ENCODE peak calls at places on chromosomes 11 and 22, in ten cellular contexts. One of them, this sample, is unnamed.

GRCh38 chr11:31509412-31510345 is at the start of the genes ELP4 and IMMP1L:
- DNase-seq in HTR-8/SVneo: peak
- DNase-seq in SHP77: peak
- DNase-seq in activated CD4-positive, CD25-positive, alpha-beta regulatory T cell treated with anti-CD3 and anti-CD28 coated beads, Interleukin-2, amount 50 U/mL, for 16 hours: peak
- DNase-seq in DND-41: peak
- DNase-seq in fibroblast of villous mesenchyme: peak
- DNase-seq in stimulated activated CD8-positive, alpha-beta memory T cell treated with anti-CD3 and anti-CD28 coated beads, Interleukin-15, amount 100 ng/mL, for 4 hours: peak
- DNase-seq in islet precursor cell: peak
- DNase-seq in activated T-helper 1 cell treated with anti-CD3 and anti-CD28 coated beads, Interleukin-12 subunit alpha, Interleukin-12 subunit beta, Interleukin-2, Interleukin-4 antibody, amounts not matched to agents 30 ng/mL and 10 ng/mL and 1 ng/mL, durations not matched to agents 14 hours and 24 hours and 36 hours: peak
- DNase-seq in kidney glomerular epithelial cell: peak
- DNase-seq in this sample: peak

GRCh38 chr11:118310781-118311485 is 6.4 kb downstream of the CD3E start:
- DNase-seq in SHP77: no peak
- DNase-seq in stimulated activated CD8-positive, alpha-beta memory T cell treated with anti-CD3 and anti-CD28 coated beads, Interleukin-15, amount 100 ng/mL, for 4 hours: no peak
- DNase-seq in kidney glomerular epithelial cell: no peak
- DNase-seq in fibroblast of villous mesenchyme: no peak
- DNase-seq in activated CD4-positive, CD25-positive, alpha-beta regulatory T cell treated with anti-CD3 and anti-CD28 coated beads, Interleukin-2, amount 50 U/mL, for 16 hours: no peak
- DNase-seq in islet precursor cell: no peak
- DNase-seq in activated T-helper 1 cell treated with anti-CD3 and anti-CD28 coated beads, Interleukin-12 subunit alpha, Interleukin-12 subunit beta, Interleukin-2, Interleukin-4 antibody, amounts not matched to agents 30 ng/mL and 10 ng/mL and 1 ng/mL, durations not matched to agents 14 hours and 24 hours and 36 hours: no peak
- DNase-seq in HTR-8/SVneo: no peak
- DNase-seq in DND-41: no peak
- DNase-seq in this sample: no peak

GRCh38 chr11:2644844-2645778 is 54.7 kb downstream of the KCNQ1OT1 start:
- DNase-seq in activated CD4-positive, CD25-positive, alpha-beta regulatory T cell treated with anti-CD3 and anti-CD28 coated beads, Interleukin-2, amount 50 U/mL, for 16 hours: no peak
- DNase-seq in HTR-8/SVneo: no peak
- DNase-seq in stimulated activated CD8-positive, alpha-beta memory T cell treated with anti-CD3 and anti-CD28 coated beads, Interleukin-15, amount 100 ng/mL, for 4 hours: no peak
- DNase-seq in kidney glomerular epithelial cell: no peak
- DNase-seq in islet precursor cell: no peak
- DNase-seq in fibroblast of villous mesenchyme: no peak
- DNase-seq in activated T-helper 1 cell treated with anti-CD3 and anti-CD28 coated beads, Interleukin-12 subunit alpha, Interleukin-12 subunit beta, Interleukin-2, Interleukin-4 antibody, amounts not matched to agents 30 ng/mL and 10 ng/mL and 1 ng/mL, durations not matched to agents 14 hours and 24 hours and 36 hours: no peak
- DNase-seq in DND-41: no peak
- DNase-seq in SHP77: no peak
- DNase-seq in this sample: no peak

GRCh38 chr11:15278129-15278528 is 163.4 kb downstream of the INSC start:
- DNase-seq in fibroblast of villous mesenchyme: no peak
- DNase-seq in stimulated activated CD8-positive, alpha-beta memory T cell treated with anti-CD3 and anti-CD28 coated beads, Interleukin-15, amount 100 ng/mL, for 4 hours: no peak
- DNase-seq in HTR-8/SVneo: no peak
- DNase-seq in SHP77: no peak
- DNase-seq in activated CD4-positive, CD25-positive, alpha-beta regulatory T cell treated with anti-CD3 and anti-CD28 coated beads, Interleukin-2, amount 50 U/mL, for 16 hours: no peak
- DNase-seq in kidney glomerular epithelial cell: peak
- DNase-seq in DND-41: no peak
- DNase-seq in islet precursor cell: no peak
- DNase-seq in activated T-helper 1 cell treated with anti-CD3 and anti-CD28 coated beads, Interleukin-12 subunit alpha, Interleukin-12 subunit beta, Interleukin-2, Interleukin-4 antibody, amounts not matched to agents 30 ng/mL and 10 ng/mL and 1 ng/mL, durations not matched to agents 14 hours and 24 hours and 36 hours: no peak
- DNase-seq in this sample: no peak

GRCh38 chr11:78991681-78992080 is 417.0 kb upstream of the NARS2 start:
- DNase-seq in fibroblast of villous mesenchyme: no peak
- DNase-seq in activated CD4-positive, CD25-positive, alpha-beta regulatory T cell treated with anti-CD3 and anti-CD28 coated beads, Interleukin-2, amount 50 U/mL, for 16 hours: no peak
- DNase-seq in DND-41: no peak
- DNase-seq in SHP77: no peak
- DNase-seq in stimulated activated CD8-positive, alpha-beta memory T cell treated with anti-CD3 and anti-CD28 coated beads, Interleukin-15, amount 100 ng/mL, for 4 hours: no peak
- DNase-seq in islet precursor cell: no peak
- DNase-seq in HTR-8/SVneo: no peak
- DNase-seq in activated T-helper 1 cell treated with anti-CD3 and anti-CD28 coated beads, Interleukin-12 subunit alpha, Interleukin-12 subunit beta, Interleukin-2, Interleukin-4 antibody, amounts not matched to agents 30 ng/mL and 10 ng/mL and 1 ng/mL, durations not matched to agents 14 hours and 24 hours and 36 hours: no peak
- DNase-seq in kidney glomerular epithelial cell: no peak
- DNase-seq in this sample: no peak

GRCh38 chr11:2142762-2143202 is 3.6 kb upstream of the IGF2 start:
- DNase-seq in DND-41: no peak
- DNase-seq in fibroblast of villous mesenchyme: peak
- DNase-seq in islet precursor cell: no peak
- DNase-seq in stimulated activated CD8-positive, alpha-beta memory T cell treated with anti-CD3 and anti-CD28 coated beads, Interleukin-15, amount 100 ng/mL, for 4 hours: no peak
- DNase-seq in kidney glomerular epithelial cell: peak
- DNase-seq in HTR-8/SVneo: no peak
- DNase-seq in SHP77: no peak
- DNase-seq in activated T-helper 1 cell treated with anti-CD3 and anti-CD28 coated beads, Interleukin-12 subunit alpha, Interleukin-12 subunit beta, Interleukin-2, Interleukin-4 antibody, amounts not matched to agents 30 ng/mL and 10 ng/mL and 1 ng/mL, durations not matched to agents 14 hours and 24 hours and 36 hours: no peak
- DNase-seq in activated CD4-positive, CD25-positive, alpha-beta regulatory T cell treated with anti-CD3 and anti-CD28 coated beads, Interleukin-2, amount 50 U/mL, for 16 hours: no peak
- DNase-seq in this sample: peak

GRCh38 chr11:105960252-105961245 is 61.5 kb downstream of the MSANTD4 start:
- DNase-seq in stimulated activated CD8-positive, alpha-beta memory T cell treated with anti-CD3 and anti-CD28 coated beads, Interleukin-15, amount 100 ng/mL, for 4 hours: no peak
- DNase-seq in DND-41: no peak
- DNase-seq in fibroblast of villous mesenchyme: peak
- DNase-seq in activated CD4-positive, CD25-positive, alpha-beta regulatory T cell treated with anti-CD3 and anti-CD28 coated beads, Interleukin-2, amount 50 U/mL, for 16 hours: no peak
- DNase-seq in HTR-8/SVneo: no peak
- DNase-seq in SHP77: peak
- DNase-seq in activated T-helper 1 cell treated with anti-CD3 and anti-CD28 coated beads, Interleukin-12 subunit alpha, Interleukin-12 subunit beta, Interleukin-2, Interleukin-4 antibody, amounts not matched to agents 30 ng/mL and 10 ng/mL and 1 ng/mL, durations not matched to agents 14 hours and 24 hours and 36 hours: no peak
- DNase-seq in islet precursor cell: peak
- DNase-seq in kidney glomerular epithelial cell: no peak
- DNase-seq in this sample: no peak

GRCh38 chr11:124644426-124645280 is 22.0 kb downstream of the TBRG1 start:
- DNase-seq in DND-41: peak
- DNase-seq in activated CD4-positive, CD25-positive, alpha-beta regulatory T cell treated with anti-CD3 and anti-CD28 coated beads, Interleukin-2, amount 50 U/mL, for 16 hours: no peak
- DNase-seq in stimulated activated CD8-positive, alpha-beta memory T cell treated with anti-CD3 and anti-CD28 coated beads, Interleukin-15, amount 100 ng/mL, for 4 hours: no peak
- DNase-seq in activated T-helper 1 cell treated with anti-CD3 and anti-CD28 coated beads, Interleukin-12 subunit alpha, Interleukin-12 subunit beta, Interleukin-2, Interleukin-4 antibody, amounts not matched to agents 30 ng/mL and 10 ng/mL and 1 ng/mL, durations not matched to agents 14 hours and 24 hours and 36 hours: no peak
- DNase-seq in islet precursor cell: peak
- DNase-seq in kidney glomerular epithelial cell: peak
- DNase-seq in HTR-8/SVneo: peak
- DNase-seq in SHP77: peak
- DNase-seq in fibroblast of villous mesenchyme: peak
- DNase-seq in this sample: peak

GRCh38 chr11:114827043-114827442 is 148.7 kb downstream of the NXPE2 start:
- DNase-seq in islet precursor cell: no peak
- DNase-seq in fibroblast of villous mesenchyme: no peak
- DNase-seq in activated CD4-positive, CD25-positive, alpha-beta regulatory T cell treated with anti-CD3 and anti-CD28 coated beads, Interleukin-2, amount 50 U/mL, for 16 hours: no peak
- DNase-seq in SHP77: no peak
- DNase-seq in HTR-8/SVneo: no peak
- DNase-seq in activated T-helper 1 cell treated with anti-CD3 and anti-CD28 coated beads, Interleukin-12 subunit alpha, Interleukin-12 subunit beta, Interleukin-2, Interleukin-4 antibody, amounts not matched to agents 30 ng/mL and 10 ng/mL and 1 ng/mL, durations not matched to agents 14 hours and 24 hours and 36 hours: no peak
- DNase-seq in stimulated activated CD8-positive, alpha-beta memory T cell treated with anti-CD3 and anti-CD28 coated beads, Interleukin-15, amount 100 ng/mL, for 4 hours: no peak
- DNase-seq in DND-41: no peak
- DNase-seq in kidney glomerular epithelial cell: no peak
- DNase-seq in this sample: no peak

GRCh38 chr11:10856689-10857603 is 907 bp downstream of the ZBED5 start:
- DNase-seq in fibroblast of villous mesenchyme: peak
- DNase-seq in activated CD4-positive, CD25-positive, alpha-beta regulatory T cell treated with anti-CD3 and anti-CD28 coated beads, Interleukin-2, amount 50 U/mL, for 16 hours: peak
- DNase-seq in stimulated activated CD8-positive, alpha-beta memory T cell treated with anti-CD3 and anti-CD28 coated beads, Interleukin-15, amount 100 ng/mL, for 4 hours: no peak
- DNase-seq in DND-41: no peak
- DNase-seq in kidney glomerular epithelial cell: no peak
- DNase-seq in SHP77: peak
- DNase-seq in HTR-8/SVneo: peak
- DNase-seq in islet precursor cell: peak
- DNase-seq in activated T-helper 1 cell treated with anti-CD3 and anti-CD28 coated beads, Interleukin-12 subunit alpha, Interleukin-12 subunit beta, Interleukin-2, Interleukin-4 antibody, amounts not matched to agents 30 ng/mL and 10 ng/mL and 1 ng/mL, durations not matched to agents 14 hours and 24 hours and 36 hours: peak
- DNase-seq in this sample: peak

GRCh38 chr11:75107187-75107586 is 10.5 kb upstream of the OR2AT4 start:
- DNase-seq in stimulated activated CD8-positive, alpha-beta memory T cell treated with anti-CD3 and anti-CD28 coated beads, Interleukin-15, amount 100 ng/mL, for 4 hours: no peak
- DNase-seq in activated T-helper 1 cell treated with anti-CD3 and anti-CD28 coated beads, Interleukin-12 subunit alpha, Interleukin-12 subunit beta, Interleukin-2, Interleukin-4 antibody, amounts not matched to agents 30 ng/mL and 10 ng/mL and 1 ng/mL, durations not matched to agents 14 hours and 24 hours and 36 hours: no peak
- DNase-seq in activated CD4-positive, CD25-positive, alpha-beta regulatory T cell treated with anti-CD3 and anti-CD28 coated beads, Interleukin-2, amount 50 U/mL, for 16 hours: no peak
- DNase-seq in SHP77: no peak
- DNase-seq in fibroblast of villous mesenchyme: no peak
- DNase-seq in DND-41: no peak
- DNase-seq in HTR-8/SVneo: peak
- DNase-seq in islet precursor cell: peak
- DNase-seq in kidney glomerular epithelial cell: no peak
- DNase-seq in this sample: no peak

GRCh38 chr11:9396310-9396709 is 11.9 kb downstream of the IPO7 start:
- DNase-seq in fibroblast of villous mesenchyme: no peak
- DNase-seq in DND-41: no peak
- DNase-seq in HTR-8/SVneo: no peak
- DNase-seq in activated T-helper 1 cell treated with anti-CD3 and anti-CD28 coated beads, Interleukin-12 subunit alpha, Interleukin-12 subunit beta, Interleukin-2, Interleukin-4 antibody, amounts not matched to agents 30 ng/mL and 10 ng/mL and 1 ng/mL, durations not matched to agents 14 hours and 24 hours and 36 hours: no peak
- DNase-seq in kidney glomerular epithelial cell: no peak
- DNase-seq in activated CD4-positive, CD25-positive, alpha-beta regulatory T cell treated with anti-CD3 and anti-CD28 coated beads, Interleukin-2, amount 50 U/mL, for 16 hours: no peak
- DNase-seq in islet precursor cell: no peak
- DNase-seq in stimulated activated CD8-positive, alpha-beta memory T cell treated with anti-CD3 and anti-CD28 coated beads, Interleukin-15, amount 100 ng/mL, for 4 hours: no peak
- DNase-seq in SHP77: no peak
- DNase-seq in this sample: no peak

GRCh38 chr11:116618461-116618860 is 154.3 kb downstream of the BUD13 start:
- DNase-seq in islet precursor cell: peak
- DNase-seq in HTR-8/SVneo: no peak
- DNase-seq in kidney glomerular epithelial cell: no peak
- DNase-seq in stimulated activated CD8-positive, alpha-beta memory T cell treated with anti-CD3 and anti-CD28 coated beads, Interleukin-15, amount 100 ng/mL, for 4 hours: no peak
- DNase-seq in activated CD4-positive, CD25-positive, alpha-beta regulatory T cell treated with anti-CD3 and anti-CD28 coated beads, Interleukin-2, amount 50 U/mL, for 16 hours: no peak
- DNase-seq in DND-41: no peak
- DNase-seq in SHP77: no peak
- DNase-seq in fibroblast of villous mesenchyme: no peak
- DNase-seq in activated T-helper 1 cell treated with anti-CD3 and anti-CD28 coated beads, Interleukin-12 subunit alpha, Interleukin-12 subunit beta, Interleukin-2, Interleukin-4 antibody, amounts not matched to agents 30 ng/mL and 10 ng/mL and 1 ng/mL, durations not matched to agents 14 hours and 24 hours and 36 hours: no peak
- DNase-seq in this sample: no peak

GRCh38 chr11:73072935-73073481 is 69.1 kb downstream of the FCHSD2 start:
- DNase-seq in activated T-helper 1 cell treated with anti-CD3 and anti-CD28 coated beads, Interleukin-12 subunit alpha, Interleukin-12 subunit beta, Interleukin-2, Interleukin-4 antibody, amounts not matched to agents 30 ng/mL and 10 ng/mL and 1 ng/mL, durations not matched to agents 14 hours and 24 hours and 36 hours: no peak
- DNase-seq in activated CD4-positive, CD25-positive, alpha-beta regulatory T cell treated with anti-CD3 and anti-CD28 coated beads, Interleukin-2, amount 50 U/mL, for 16 hours: no peak
- DNase-seq in HTR-8/SVneo: no peak
- DNase-seq in DND-41: no peak
- DNase-seq in islet precursor cell: no peak
- DNase-seq in kidney glomerular epithelial cell: no peak
- DNase-seq in fibroblast of villous mesenchyme: peak
- DNase-seq in stimulated activated CD8-positive, alpha-beta memory T cell treated with anti-CD3 and anti-CD28 coated beads, Interleukin-15, amount 100 ng/mL, for 4 hours: no peak
- DNase-seq in SHP77: no peak
- DNase-seq in this sample: peak

GRCh38 chr11:132772712-132773545 is 759.4 kb downstream of the OPCML start:
- DNase-seq in HTR-8/SVneo: no peak
- DNase-seq in SHP77: no peak
- DNase-seq in DND-41: peak
- DNase-seq in islet precursor cell: no peak
- DNase-seq in stimulated activated CD8-positive, alpha-beta memory T cell treated with anti-CD3 and anti-CD28 coated beads, Interleukin-15, amount 100 ng/mL, for 4 hours: no peak
- DNase-seq in kidney glomerular epithelial cell: no peak
- DNase-seq in fibroblast of villous mesenchyme: no peak
- DNase-seq in activated T-helper 1 cell treated with anti-CD3 and anti-CD28 coated beads, Interleukin-12 subunit alpha, Interleukin-12 subunit beta, Interleukin-2, Interleukin-4 antibody, amounts not matched to agents 30 ng/mL and 10 ng/mL and 1 ng/mL, durations not matched to agents 14 hours and 24 hours and 36 hours: no peak
- DNase-seq in activated CD4-positive, CD25-positive, alpha-beta regulatory T cell treated with anti-CD3 and anti-CD28 coated beads, Interleukin-2, amount 50 U/mL, for 16 hours: no peak
- DNase-seq in this sample: no peak

GRCh38 chr22:39661842-39662676 is 91.5 kb downstream of the CACNA1I start:
- DNase-seq in islet precursor cell: peak
- DNase-seq in SHP77: no peak
- DNase-seq in HTR-8/SVneo: no peak
- DNase-seq in DND-41: no peak
- DNase-seq in activated CD4-positive, CD25-positive, alpha-beta regulatory T cell treated with anti-CD3 and anti-CD28 coated beads, Interleukin-2, amount 50 U/mL, for 16 hours: peak
- DNase-seq in kidney glomerular epithelial cell: no peak
- DNase-seq in stimulated activated CD8-positive, alpha-beta memory T cell treated with anti-CD3 and anti-CD28 coated beads, Interleukin-15, amount 100 ng/mL, for 4 hours: peak
- DNase-seq in fibroblast of villous mesenchyme: no peak
- DNase-seq in activated T-helper 1 cell treated with anti-CD3 and anti-CD28 coated beads, Interleukin-12 subunit alpha, Interleukin-12 subunit beta, Interleukin-2, Interleukin-4 antibody, amounts not matched to agents 30 ng/mL and 10 ng/mL and 1 ng/mL, durations not matched to agents 14 hours and 24 hours and 36 hours: peak
- DNase-seq in this sample: peak

GRCh38 chr11:12185914-12186313 is 75.5 kb downstream of the MICAL2 start:
- DNase-seq in DND-41: peak
- DNase-seq in stimulated activated CD8-positive, alpha-beta memory T cell treated with anti-CD3 and anti-CD28 coated beads, Interleukin-15, amount 100 ng/mL, for 4 hours: no peak
- DNase-seq in fibroblast of villous mesenchyme: peak
- DNase-seq in HTR-8/SVneo: no peak
- DNase-seq in islet precursor cell: no peak
- DNase-seq in activated T-helper 1 cell treated with anti-CD3 and anti-CD28 coated beads, Interleukin-12 subunit alpha, Interleukin-12 subunit beta, Interleukin-2, Interleukin-4 antibody, amounts not matched to agents 30 ng/mL and 10 ng/mL and 1 ng/mL, durations not matched to agents 14 hours and 24 hours and 36 hours: no peak
- DNase-seq in activated CD4-positive, CD25-positive, alpha-beta regulatory T cell treated with anti-CD3 and anti-CD28 coated beads, Interleukin-2, amount 50 U/mL, for 16 hours: no peak
- DNase-seq in kidney glomerular epithelial cell: peak
- DNase-seq in SHP77: peak
- DNase-seq in this sample: no peak

GRCh38 chr11:67382481-67383136 is 9.2 kb upstream of the RAD9A start:
- DNase-seq in activated CD4-positive, CD25-positive, alpha-beta regulatory T cell treated with anti-CD3 and anti-CD28 coated beads, Interleukin-2, amount 50 U/mL, for 16 hours: peak
- DNase-seq in SHP77: peak
- DNase-seq in DND-41: peak
- DNase-seq in kidney glomerular epithelial cell: peak
- DNase-seq in activated T-helper 1 cell treated with anti-CD3 and anti-CD28 coated beads, Interleukin-12 subunit alpha, Interleukin-12 subunit beta, Interleukin-2, Interleukin-4 antibody, amounts not matched to agents 30 ng/mL and 10 ng/mL and 1 ng/mL, durations not matched to agents 14 hours and 24 hours and 36 hours: peak
- DNase-seq in HTR-8/SVneo: peak
- DNase-seq in stimulated activated CD8-positive, alpha-beta memory T cell treated with anti-CD3 and anti-CD28 coated beads, Interleukin-15, amount 100 ng/mL, for 4 hours: peak
- DNase-seq in islet precursor cell: peak
- DNase-seq in fibroblast of villous mesenchyme: peak
- DNase-seq in this sample: peak

GRCh38 chr22:46056169-46057041 is 79.4 kb upstream of the WNT7B start:
- DNase-seq in stimulated activated CD8-positive, alpha-beta memory T cell treated with anti-CD3 and anti-CD28 coated beads, Interleukin-15, amount 100 ng/mL, for 4 hours: no peak
- DNase-seq in SHP77: peak
- DNase-seq in fibroblast of villous mesenchyme: peak
- DNase-seq in kidney glomerular epithelial cell: peak
- DNase-seq in HTR-8/SVneo: no peak
- DNase-seq in DND-41: no peak
- DNase-seq in activated T-helper 1 cell treated with anti-CD3 and anti-CD28 coated beads, Interleukin-12 subunit alpha, Interleukin-12 subunit beta, Interleukin-2, Interleukin-4 antibody, amounts not matched to agents 30 ng/mL and 10 ng/mL and 1 ng/mL, durations not matched to agents 14 hours and 24 hours and 36 hours: no peak
- DNase-seq in activated CD4-positive, CD25-positive, alpha-beta regulatory T cell treated with anti-CD3 and anti-CD28 coated beads, Interleukin-2, amount 50 U/mL, for 16 hours: no peak
- DNase-seq in islet precursor cell: peak
- DNase-seq in this sample: no peak

GRCh38 chr11:60915250-60915914 is 1.4 kb downstream of the TMEM109 start:
- DNase-seq in activated T-helper 1 cell treated with anti-CD3 and anti-CD28 coated beads, Interleukin-12 subunit alpha, Interleukin-12 subunit beta, Interleukin-2, Interleukin-4 antibody, amounts not matched to agents 30 ng/mL and 10 ng/mL and 1 ng/mL, durations not matched to agents 14 hours and 24 hours and 36 hours: peak
- DNase-seq in DND-41: peak
- DNase-seq in stimulated activated CD8-positive, alpha-beta memory T cell treated with anti-CD3 and anti-CD28 coated beads, Interleukin-15, amount 100 ng/mL, for 4 hours: peak
- DNase-seq in SHP77: no peak
- DNase-seq in fibroblast of villous mesenchyme: peak
- DNase-seq in kidney glomerular epithelial cell: peak
- DNase-seq in activated CD4-positive, CD25-positive, alpha-beta regulatory T cell treated with anti-CD3 and anti-CD28 coated beads, Interleukin-2, amount 50 U/mL, for 16 hours: peak
- DNase-seq in islet precursor cell: peak
- DNase-seq in HTR-8/SVneo: no peak
- DNase-seq in this sample: peak

GRCh38 chr11:12094872-12095800 is 15.3 kb upstream of the MICAL2 start:
- DNase-seq in fibroblast of villous mesenchyme: no peak
- DNase-seq in SHP77: no peak
- DNase-seq in stimulated activated CD8-positive, alpha-beta memory T cell treated with anti-CD3 and anti-CD28 coated beads, Interleukin-15, amount 100 ng/mL, for 4 hours: no peak
- DNase-seq in activated T-helper 1 cell treated with anti-CD3 and anti-CD28 coated beads, Interleukin-12 subunit alpha, Interleukin-12 subunit beta, Interleukin-2, Interleukin-4 antibody, amounts not matched to agents 30 ng/mL and 10 ng/mL and 1 ng/mL, durations not matched to agents 14 hours and 24 hours and 36 hours: no peak
- DNase-seq in activated CD4-positive, CD25-positive, alpha-beta regulatory T cell treated with anti-CD3 and anti-CD28 coated beads, Interleukin-2, amount 50 U/mL, for 16 hours: no peak
- DNase-seq in islet precursor cell: no peak
- DNase-seq in DND-41: no peak
- DNase-seq in HTR-8/SVneo: no peak
- DNase-seq in kidney glomerular epithelial cell: no peak
- DNase-seq in this sample: no peak

This sample was measured in RWPE1.